ENCODE peak calls at places on chromosomes 1 and 21, in seven cellular contexts. W is GM03348; Y is stimulated activated CD4-positive, alpha-beta T cell treated with anti-CD3 and anti-CD28 coated beads, Interleukin-12 subunit alpha, Interleukin-12 subunit beta, amount 100 ng/mL, for 4 hours; U is activated naive CD4-positive, alpha-beta T cell treated with anti-CD3 and anti-CD28 coated beads, Interleukin-2, amount 10 ng/mL, durations not matched to agents 7 days and 5 days; C is fibroblast of villous mesenchyme; R is Daoy; P is GM13977. Q is an unnamed sample.

GRCh38 chr1:912740-913301 is 10.9 kb upstream of the SAMD11 start:
- DNase-seq in W (no peak), Y (no peak), U (peak), C (no peak), R (peak), P (no peak), Q (no peak)

GRCh38 chr1:102937401-102937800 is 170.9 kb downstream of the COL11A1 start:
- DNase-seq in W (no peak), Y (no peak), U (no peak), C (no peak), R (no peak), P (no peak), Q (no peak)

GRCh38 chr1:115545791-115546733 is 95.7 kb upstream of the VANGL1 start:
- DNase-seq in W (peak), Y (no peak), U (no peak), C (peak), R (peak), P (no peak), Q (no peak)

GRCh38 chr21:26405735-26406361 is 167.2 kb downstream of the CYYR1 start:
- DNase-seq in W (peak), Y (no peak), U (no peak), C (peak), R (peak), P (no peak), Q (peak)

GRCh38 chr1:20589331-20590312 is 725 bp downstream of the CDA start:
- DNase-seq in W (peak), Y (no peak), U (no peak), C (peak), R (peak), P (no peak), Q (peak)

GRCh38 chr21:16587141-16587570 is 857.4 kb downstream of the USP25 start:
- DNase-seq in W (no peak), Y (no peak), U (no peak), C (peak), R (peak), P (no peak), Q (no peak)

GRCh38 chr1:224459936-224460335 is 25.3 kb upstream of the WDR26 start:
- DNase-seq in W (no peak), Y (no peak), U (no peak), C (no peak), R (no peak), P (no peak), Q (no peak)

GRCh38 chr1:185973645-185974044 is 239.5 kb downstream of the HMCN1 start:
- DNase-seq in W (peak), Y (no peak), U (no peak), C (peak), R (peak), P (no peak), Q (no peak)

GRCh38 chr1:42744030-42744413 is 4.0 kb upstream of the CLDN19 start:
- DNase-seq in W (no peak), Y (no peak), U (peak), C (no peak), R (no peak), P (no peak), Q (no peak)

Q was measured in immature natural killer cell.